ENCODE peak calls at places on chromosomes 7 and 10, in six cellular contexts. One of them, this sample, is unnamed.

GRCh38 chr10:132434405-132435005 is 37.5 kb downstream of the PWWP2B start:
- DNase-seq in GM10248: no peak
- DNase-seq in astrocyte of the spinal cord: no peak
- DNase-seq in right atrium auricular region: no peak
- DNase-seq in CD8-positive, alpha-beta T cell: peak
- DNase-seq in PC-9: no peak
- DNase-seq in this sample: no peak

GRCh38 chr10:128000660-128001059 is 93.8 kb downstream of the PTPRE start:
- DNase-seq in GM10248: no peak
- DNase-seq in astrocyte of the spinal cord: peak
- DNase-seq in CD8-positive, alpha-beta T cell: no peak
- DNase-seq in right atrium auricular region: no peak
- DNase-seq in PC-9: peak
- DNase-seq in this sample: no peak

GRCh38 chr10:5623081-5623748 is 43.2 kb downstream of the ASB13 start:
- DNase-seq in right atrium auricular region: peak
- DNase-seq in astrocyte of the spinal cord: peak
- DNase-seq in GM10248: peak
- DNase-seq in CD8-positive, alpha-beta T cell: peak
- DNase-seq in PC-9: peak
- DNase-seq in this sample: peak

GRCh38 chr10:2049560-2049959 is 312.2 kb upstream of the ADARB2 start:
- DNase-seq in right atrium auricular region: no peak
- DNase-seq in GM10248: no peak
- DNase-seq in CD8-positive, alpha-beta T cell: no peak
- DNase-seq in PC-9: no peak
- DNase-seq in astrocyte of the spinal cord: no peak
- DNase-seq in this sample: no peak

GRCh38 chr7:28957064-28957821 is 887 bp downstream of the TRIL start:
- DNase-seq in GM10248: peak
- DNase-seq in CD8-positive, alpha-beta T cell: no peak
- DNase-seq in astrocyte of the spinal cord: peak
- DNase-seq in right atrium auricular region: no peak
- DNase-seq in PC-9: no peak
- DNase-seq in this sample: peak

GRCh38 chr7:8111282-8111681 is 142.7 kb downstream of the GLCCI1 start:
- DNase-seq in GM10248: no peak
- DNase-seq in astrocyte of the spinal cord: no peak
- DNase-seq in CD8-positive, alpha-beta T cell: no peak
- DNase-seq in right atrium auricular region: no peak
- DNase-seq in PC-9: no peak
- DNase-seq in this sample: no peak

GRCh38 chr7:148014473-148014872 is 576.1 kb upstream of the C7orf33 start:
- DNase-seq in astrocyte of the spinal cord: no peak
- DNase-seq in PC-9: no peak
- DNase-seq in CD8-positive, alpha-beta T cell: no peak
- DNase-seq in right atrium auricular region: no peak
- DNase-seq in GM10248: no peak
- DNase-seq in this sample: no peak

GRCh38 chr7:2258661-2259365 is 16.8 kb downstream of the NUDT1 start:
- DNase-seq in astrocyte of the spinal cord: no peak
- DNase-seq in GM10248: peak
- DNase-seq in PC-9: no peak
- DNase-seq in CD8-positive, alpha-beta T cell: no peak
- DNase-seq in right atrium auricular region: no peak
- DNase-seq in this sample: no peak

GRCh38 chr10:9510626-9511025 is 1456.1 kb downstream of the GATA3 start:
- DNase-seq in astrocyte of the spinal cord: no peak
- DNase-seq in PC-9: no peak
- DNase-seq in GM10248: no peak
- DNase-seq in right atrium auricular region: no peak
- DNase-seq in CD8-positive, alpha-beta T cell: no peak
- DNase-seq in this sample: no peak

GRCh38 chr7:141585592-141586510 is 34.6 kb downstream of the AGK start:
- DNase-seq in CD8-positive, alpha-beta T cell: no peak
- DNase-seq in PC-9: peak
- DNase-seq in GM10248: peak
- DNase-seq in right atrium auricular region: no peak
- DNase-seq in astrocyte of the spinal cord: peak
- DNase-seq in this sample: no peak

GRCh38 chr7:155787171-155787851 is 25.0 kb downstream of the SHH start:
- DNase-seq in GM10248: no peak
- DNase-seq in astrocyte of the spinal cord: no peak
- DNase-seq in PC-9: no peak
- DNase-seq in right atrium auricular region: no peak
- DNase-seq in CD8-positive, alpha-beta T cell: no peak
- DNase-seq in this sample: peak

GRCh38 chr10:122326806-122327205 is 47.7 kb upstream of the PLEKHA1 start:
- DNase-seq in GM10248: no peak
- DNase-seq in CD8-positive, alpha-beta T cell: no peak
- DNase-seq in right atrium auricular region: peak
- DNase-seq in PC-9: no peak
- DNase-seq in astrocyte of the spinal cord: no peak
- DNase-seq in this sample: no peak

GRCh38 chr7:27661776-27662489 is 750 bp downstream of the HIBADH start:
- DNase-seq in right atrium auricular region: peak
- DNase-seq in PC-9: no peak
- DNase-seq in CD8-positive, alpha-beta T cell: peak
- DNase-seq in astrocyte of the spinal cord: peak
- DNase-seq in GM10248: peak
- DNase-seq in this sample: no peak

GRCh38 chr7:30681262-30682130 is 760 bp downstream of the CRHR2 start:
- DNase-seq in right atrium auricular region: no peak
- DNase-seq in PC-9: no peak
- DNase-seq in astrocyte of the spinal cord: no peak
- DNase-seq in CD8-positive, alpha-beta T cell: no peak
- DNase-seq in GM10248: no peak
- DNase-seq in this sample: peak

GRCh38 chr10:63703740-63704345 is 182.6 kb downstream of the REEP3 start:
- DNase-seq in right atrium auricular region: no peak
- DNase-seq in astrocyte of the spinal cord: no peak
- DNase-seq in CD8-positive, alpha-beta T cell: no peak
- DNase-seq in GM10248: no peak
- DNase-seq in PC-9: no peak
- DNase-seq in this sample: no peak

GRCh38 chr7:150909192-150909591 is 56.9 kb downstream of the AOC1 start:
- DNase-seq in astrocyte of the spinal cord: no peak
- DNase-seq in GM10248: no peak
- DNase-seq in CD8-positive, alpha-beta T cell: peak
- DNase-seq in right atrium auricular region: no peak
- DNase-seq in PC-9: no peak
- DNase-seq in this sample: no peak

GRCh38 chr7:141053626-141054025 is 20.2 kb upstream of the TMEM178B start:
- DNase-seq in GM10248: no peak
- DNase-seq in right atrium auricular region: no peak
- DNase-seq in CD8-positive, alpha-beta T cell: peak
- DNase-seq in PC-9: no peak
- DNase-seq in astrocyte of the spinal cord: no peak
- DNase-seq in this sample: no peak

GRCh38 chr10:77849039-77849664 is 77.4 kb downstream of the DLG5 start:
- DNase-seq in right atrium auricular region: no peak
- DNase-seq in PC-9: no peak
- DNase-seq in CD8-positive, alpha-beta T cell: no peak
- DNase-seq in astrocyte of the spinal cord: no peak
- DNase-seq in GM10248: peak
- DNase-seq in this sample: no peak

GRCh38 chr7:18151419-18151818 is 123.8 kb upstream of the PRPS1L1 start:
- DNase-seq in GM10248: no peak
- DNase-seq in right atrium auricular region: no peak
- DNase-seq in PC-9: no peak
- DNase-seq in CD8-positive, alpha-beta T cell: no peak
- DNase-seq in astrocyte of the spinal cord: no peak
- DNase-seq in this sample: no peak
- TF ChIP-seq CTCF in GM10248: no peak
- TF ChIP-seq CTCF in right atrium auricular region: no peak
- TF ChIP-seq CTCF in PC-9: peak
- TF ChIP-seq CTCF in CD8-positive, alpha-beta T cell: no peak
- TF ChIP-seq CTCF in astrocyte of the spinal cord: peak
- TF ChIP-seq CTCF in this sample: no peak

GRCh38 chr10:33819206-33819605 is 484.7 kb upstream of the NRP1 start:
- DNase-seq in PC-9: no peak
- DNase-seq in right atrium auricular region: no peak
- DNase-seq in astrocyte of the spinal cord: no peak
- DNase-seq in CD8-positive, alpha-beta T cell: no peak
- DNase-seq in GM10248: no peak
- DNase-seq in this sample: no peak

GRCh38 chr10:33820531-33820930 is 486.1 kb upstream of the NRP1 start:
- DNase-seq in PC-9: no peak
- DNase-seq in right atrium auricular region: no peak
- DNase-seq in astrocyte of the spinal cord: no peak
- DNase-seq in CD8-positive, alpha-beta T cell: no peak
- DNase-seq in GM10248: no peak
- DNase-seq in this sample: no peak

GRCh38 chr10:33815776-33816175 is 481.3 kb upstream of the NRP1 start:
- DNase-seq in PC-9: no peak
- DNase-seq in GM10248: no peak
- DNase-seq in CD8-positive, alpha-beta T cell: no peak
- DNase-seq in right atrium auricular region: no peak
- DNase-seq in astrocyte of the spinal cord: no peak
- DNase-seq in this sample: no peak

GRCh38 chr10:33818343-33818742 is 483.9 kb upstream of the NRP1 start:
- DNase-seq in right atrium auricular region: no peak
- DNase-seq in astrocyte of the spinal cord: no peak
- DNase-seq in PC-9: no peak
- DNase-seq in GM10248: no peak
- DNase-seq in CD8-positive, alpha-beta T cell: no peak
- DNase-seq in this sample: no peak

DNA sequence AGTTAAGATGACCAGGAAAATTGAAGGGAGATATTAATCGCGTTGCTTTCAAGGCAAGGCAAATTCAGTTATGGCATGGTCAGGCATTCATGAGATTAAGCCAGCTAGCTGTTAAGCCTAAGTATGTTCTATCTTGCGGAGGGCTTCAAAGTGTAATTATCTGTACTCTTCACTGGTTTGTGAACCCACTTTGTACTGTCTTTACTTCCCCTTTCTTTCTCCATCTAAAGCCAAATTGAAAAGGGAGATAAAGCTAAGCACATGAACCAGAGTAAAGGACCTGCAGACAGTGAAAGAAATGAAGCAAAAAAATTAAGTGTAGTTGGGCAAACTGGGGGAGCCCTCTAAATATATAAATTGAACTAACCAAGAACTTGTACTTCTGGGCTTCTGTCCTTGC is 483.2 kb upstream of the NRP1 start:
- DNase-seq in CD8-positive, alpha-beta T cell: no peak
- DNase-seq in right atrium auricular region: no peak
- DNase-seq in astrocyte of the spinal cord: no peak
- DNase-seq in PC-9: no peak
- DNase-seq in GM10248: no peak
- DNase-seq in this sample: no peak
- TF ChIP-seq CTCF in CD8-positive, alpha-beta T cell: no peak
- TF ChIP-seq CTCF in right atrium auricular region: no peak
- TF ChIP-seq CTCF in astrocyte of the spinal cord: no peak
- TF ChIP-seq CTCF in PC-9: no peak
- TF ChIP-seq CTCF in GM10248: no peak
- TF ChIP-seq CTCF in this sample: no peak

DNA sequence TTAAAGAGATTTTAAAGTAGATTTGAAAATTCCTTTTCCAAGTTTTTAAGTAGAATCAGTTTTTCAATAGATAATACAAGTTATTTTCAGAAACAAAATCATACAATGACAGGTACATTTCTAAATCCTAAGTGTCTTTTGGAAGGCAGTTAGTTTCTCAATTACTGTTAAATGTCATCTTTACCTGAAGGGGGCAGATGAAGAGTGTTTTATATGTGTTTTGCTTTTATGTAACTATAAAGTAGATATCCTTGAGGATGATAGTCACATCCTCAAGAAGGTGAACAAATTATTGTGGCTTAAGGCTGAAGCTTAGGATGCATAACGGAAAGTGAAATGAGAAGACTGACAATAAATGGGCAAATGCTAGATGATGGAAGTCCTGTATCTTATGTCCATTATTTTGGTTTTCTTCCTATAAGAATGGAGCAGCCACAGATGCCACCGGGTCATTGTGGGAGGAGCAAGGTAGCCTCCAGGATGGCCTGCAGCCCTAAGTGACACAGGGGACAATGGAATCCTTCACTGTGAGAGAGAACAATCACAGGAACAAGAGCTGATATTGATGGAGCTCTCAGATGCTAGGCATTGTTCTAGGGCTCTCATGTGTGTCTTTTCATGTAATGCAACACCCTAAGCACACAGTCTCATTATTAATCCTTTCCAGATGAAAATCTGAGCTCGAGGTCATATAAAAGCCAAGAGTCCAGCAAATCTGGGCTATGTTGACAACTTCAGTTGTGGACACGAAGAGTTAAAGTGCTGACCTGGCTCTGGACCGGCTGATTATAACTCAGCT is 14.1 kb upstream of the MKX start:
- DNase-seq in GM10248: no peak
- DNase-seq in PC-9: no peak
- DNase-seq in CD8-positive, alpha-beta T cell: no peak
- DNase-seq in astrocyte of the spinal cord: no peak
- DNase-seq in right atrium auricular region: no peak
- DNase-seq in this sample: no peak
- TF ChIP-seq CTCF in GM10248: no peak
- TF ChIP-seq CTCF in PC-9: no peak
- TF ChIP-seq CTCF in CD8-positive, alpha-beta T cell: no peak
- TF ChIP-seq CTCF in astrocyte of the spinal cord: no peak
- TF ChIP-seq CTCF in right atrium auricular region: no peak
- TF ChIP-seq CTCF in this sample: no peak

GRCh38 chr10:113854757-113855626 is 531 bp downstream of the NHLRC2 start:
- DNase-seq in astrocyte of the spinal cord: peak
- DNase-seq in CD8-positive, alpha-beta T cell: peak
- DNase-seq in right atrium auricular region: peak
- DNase-seq in PC-9: peak
- DNase-seq in GM10248: peak
- DNase-seq in this sample: peak
- TF ChIP-seq CTCF in astrocyte of the spinal cord: no peak
- TF ChIP-seq CTCF in CD8-positive, alpha-beta T cell: no peak
- TF ChIP-seq CTCF in right atrium auricular region: no peak
- TF ChIP-seq CTCF in PC-9: no peak
- TF ChIP-seq CTCF in GM10248: no peak
- TF ChIP-seq CTCF in this sample: no peak

DNA sequence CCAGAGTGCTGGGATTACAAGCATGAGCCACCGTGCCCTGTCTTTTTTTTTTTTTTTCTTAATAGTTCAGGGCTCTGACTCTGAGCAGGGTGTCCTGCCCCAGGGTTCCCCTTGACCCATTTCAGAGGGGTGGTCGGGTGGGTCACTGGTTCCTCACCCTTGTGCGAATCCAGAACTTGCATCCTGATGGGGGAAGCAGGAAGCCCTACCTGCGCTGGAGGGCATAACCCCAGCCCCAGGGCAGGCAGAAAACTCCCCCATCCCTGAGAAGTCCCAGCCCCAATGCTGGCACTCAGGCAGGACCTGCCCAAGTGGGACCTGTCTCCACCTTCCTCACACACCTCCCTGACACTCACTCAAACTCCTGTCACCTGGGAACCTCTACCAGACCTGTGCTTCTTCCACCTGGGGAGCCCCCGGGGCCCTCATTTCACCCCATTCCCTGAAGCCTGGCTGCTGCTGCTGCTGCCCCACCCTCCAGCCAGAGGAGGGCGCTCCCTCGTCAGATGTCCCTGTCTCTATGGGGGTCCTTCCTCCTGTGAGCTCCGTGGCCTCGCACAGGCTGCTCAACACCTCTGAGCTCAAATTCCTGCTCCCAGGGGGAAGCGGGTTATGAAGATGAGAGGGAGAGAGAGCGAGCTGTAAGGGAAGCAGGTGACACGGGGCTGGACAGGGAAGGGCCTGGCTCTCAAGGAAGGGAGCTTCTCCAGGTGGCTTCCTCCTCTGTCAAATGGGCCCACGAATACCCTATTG is 15.1 kb upstream of the ZNF273 start:
- DNase-seq in GM10248: no peak
- DNase-seq in CD8-positive, alpha-beta T cell: peak
- DNase-seq in right atrium auricular region: peak
- DNase-seq in PC-9: peak
- DNase-seq in astrocyte of the spinal cord: no peak
- DNase-seq in this sample: peak
- TF ChIP-seq CTCF in GM10248: peak
- TF ChIP-seq CTCF in CD8-positive, alpha-beta T cell: peak
- TF ChIP-seq CTCF in right atrium auricular region: peak
- TF ChIP-seq CTCF in PC-9: no peak
- TF ChIP-seq CTCF in astrocyte of the spinal cord: no peak
- TF ChIP-seq CTCF in this sample: peak

This sample was measured in glutamatergic neuron.